ENCODE peak calls at places on chromosomes 2 and 18, in ten cellular contexts. U is dermis blood vessel endothelial cell; L is endothelial cell; D is NCI-H1694 treated with DMSO at 0.1 percent for 48 hours; G is NCI-H526 treated with DMSO at 0.1 percent for 48 hours; X is stimulated activated CD8-positive, alpha-beta memory T cell treated with anti-CD3 and anti-CD28 coated beads, Interleukin-4, amount 100 ng/mL, for 4 hours; M is putamen; F is activated CD4-positive, alpha-beta memory T cell treated with anti-CD3 and anti-CD28 coated beads for 36 hours; N is epithelial cell of proximal tubule; Y is naive B cell. A is an unnamed sample.

GRCh38 chr2:133726906-133727305 is 158.6 kb upstream of the NCKAP5 start:
- DNase-seq in G (no peak), Y (no peak), N (no peak), D (no peak), F (no peak), U (no peak), X (no peak), M (no peak), L (no peak), A (no peak)

GRCh38 chr2:42474765-42475454 is 18.9 kb downstream of the KCNG3 start:
- DNase-seq in L (no peak), F (no peak), U (no peak), M (no peak), N (no peak), X (no peak), Y (no peak), D (no peak), G (no peak), A (no peak)

GRCh38 chr18:32315881-32316280 is 126.0 kb downstream of the MEP1B start:
- DNase-seq in G (no peak), L (no peak), N (no peak), D (no peak), F (no peak), M (no peak), U (no peak), X (no peak), Y (no peak), A (no peak)

GRCh38 chr2:10814571-10815331 is 2.2 kb upstream of the PDIA6 start:
- DNase-seq in D (no peak), U (peak), N (no peak), X (no peak), L (no peak), F (no peak), G (no peak), Y (no peak), M (no peak), A (no peak)

GRCh38 chr2:242020196-242021004 is 150.9 kb downstream of the RTP5 start:
- DNase-seq in F (no peak), L (no peak), N (no peak), G (peak), M (peak), D (no peak), X (no peak), U (peak), Y (peak), A (no peak)

GRCh38 chr2:236659758-236660150 is 90.1 kb downstream of the ACKR3 start:
- DNase-seq in X (no peak), Y (no peak), F (no peak), U (no peak), M (no peak), G (no peak), D (peak), L (no peak), N (no peak), A (no peak)

GRCh38 chr2:20400306-20400705 is 46.6 kb upstream of the RHOB start:
- DNase-seq in N (no peak), M (no peak), D (no peak), Y (no peak), U (no peak), F (no peak), G (no peak), L (no peak), X (no peak), A (no peak)

GRCh38 chr2:31038385-31038784 is 99.9 kb downstream of the GALNT14 start:
- DNase-seq in L (peak), N (no peak), D (no peak), U (no peak), G (no peak), X (no peak), M (no peak), F (no peak), Y (no peak), A (no peak)

GRCh38 chr18:50051288-50051687 is 143.7 kb downstream of the MYO5B start:
- DNase-seq in F (no peak), G (no peak), D (peak), N (no peak), Y (no peak), U (no peak), X (no peak), L (no peak), M (no peak), A (no peak)

GRCh38 chr18:69380324-69380723 is 20.4 kb upstream of the DOK6 start:
- DNase-seq in N (peak), D (no peak), M (no peak), U (no peak), Y (no peak), L (no peak), G (no peak), X (no peak), F (no peak), A (no peak)

GRCh38 chr2:30177861-30178465 is 31.2 kb downstream of the YPEL5 start:
- DNase-seq in M (no peak), N (no peak), X (no peak), F (no peak), G (no peak), U (no peak), D (no peak), L (no peak), Y (no peak), A (no peak)